ENCODE peak calls at places on chromosomes 7 and 10, in seven cellular contexts. O is left ventricle myocardium inferior; F is AG04450; A is astrocyte of the spinal cord; X is CD8-positive, alpha-beta memory T cell; Z is GM12865; V is epithelial cell of esophagus. Y is an unnamed sample.

GRCh38 chr7:51045319-51046102 is 262.8 kb upstream of the GRB10 start:
- DNase-seq in O (no peak), F (peak), A (peak), X (no peak), Z (no peak), V (peak), Y (peak)

GRCh38 chr10:3902054-3902808 is 117.2 kb upstream of the KLF6 start:
- DNase-seq in O (peak), F (no peak), A (peak), X (peak), Z (peak), V (no peak), Y (no peak)

GRCh38 chr7:156503195-156503594 is 137.4 kb upstream of the RNF32 start:
- DNase-seq in O (no peak), F (no peak), A (no peak), X (no peak), Z (no peak), V (no peak), Y (no peak)

GRCh38 chr7:132131196-132131595 is 445.1 kb downstream of the PLXNA4 start:
- DNase-seq in O (no peak), F (no peak), A (no peak), X (no peak), Z (no peak), V (no peak), Y (no peak)

GRCh38 chr10:88270061-88270808 is 312.9 kb downstream of the RNLS start:
- DNase-seq in O (no peak), F (no peak), A (no peak), X (no peak), Z (no peak), V (no peak), Y (no peak)

GRCh38 chr7:147894271-147894670 is 696.3 kb upstream of the C7orf33 start:
- DNase-seq in O (no peak), F (no peak), A (no peak), X (no peak), Z (no peak), V (no peak), Y (no peak)

GRCh38 chr7:151048911-151049463 is 656 bp downstream of the ASIC3 start:
- DNase-seq in O (no peak), F (no peak), A (no peak), X (no peak), Z (no peak), V (no peak), Y (no peak)

GRCh38 chr7:154914580-154915380 is 88.1 kb downstream of the PAXIP1 start:
- DNase-seq in O (no peak), F (no peak), A (no peak), X (no peak), Z (no peak), V (no peak), Y (no peak)

GRCh38 chr10:113000876-113001598 is 51.0 kb downstream of the TCF7L2 start:
- DNase-seq in O (peak), F (no peak), A (no peak), X (no peak), Z (no peak), V (peak), Y (peak)

GRCh38 chr7:99833289-99833877 is 5.6 kb downstream of the CYP3A43 start:
- DNase-seq in O (no peak), F (no peak), A (no peak), X (no peak), Z (no peak), V (no peak), Y (no peak)

GRCh38 chr7:123472751-123473150 is 61.6 kb downstream of the IQUB start:
- DNase-seq in O (no peak), F (no peak), A (no peak), X (no peak), Z (no peak), V (no peak), Y (no peak)

GRCh38 chr10:104322416-104322782 is 15.9 kb downstream of the ITPRIP start:
- DNase-seq in O (no peak), F (no peak), A (no peak), X (no peak), Z (peak), V (peak), Y (peak)

GRCh38 chr7:24403557-24403956 is 119.6 kb downstream of the NPY start:
- DNase-seq in O (no peak), F (no peak), A (no peak), X (no peak), Z (no peak), V (no peak), Y (no peak)

GRCh38 chr10:123674741-123675140 is 8.6 kb downstream of the GPR26 start:
- DNase-seq in O (no peak), F (no peak), A (no peak), X (no peak), Z (no peak), V (no peak), Y (no peak)

GRCh38 chr10:11024596-11024995 is 6.9 kb downstream of the CELF2 start:
- DNase-seq in O (no peak), F (no peak), A (no peak), X (no peak), Z (no peak), V (peak), Y (no peak)

GRCh38 chr10:22894714-22895113 is 33.1 kb upstream of the ARMC3 start:
- DNase-seq in O (no peak), F (no peak), A (no peak), X (no peak), Z (no peak), V (peak), Y (peak)

GRCh38 chr10:127398140-127398966 is 150.8 kb upstream of the NPS start:
- DNase-seq in O (no peak), F (peak), A (peak), X (no peak), Z (no peak), V (peak), Y (no peak)

GRCh38 chr10:24771943-24772747 is 48.5 kb upstream of the ARHGAP21 start:
- DNase-seq in O (no peak), F (peak), A (no peak), X (no peak), Z (no peak), V (no peak), Y (no peak)

DNA sequence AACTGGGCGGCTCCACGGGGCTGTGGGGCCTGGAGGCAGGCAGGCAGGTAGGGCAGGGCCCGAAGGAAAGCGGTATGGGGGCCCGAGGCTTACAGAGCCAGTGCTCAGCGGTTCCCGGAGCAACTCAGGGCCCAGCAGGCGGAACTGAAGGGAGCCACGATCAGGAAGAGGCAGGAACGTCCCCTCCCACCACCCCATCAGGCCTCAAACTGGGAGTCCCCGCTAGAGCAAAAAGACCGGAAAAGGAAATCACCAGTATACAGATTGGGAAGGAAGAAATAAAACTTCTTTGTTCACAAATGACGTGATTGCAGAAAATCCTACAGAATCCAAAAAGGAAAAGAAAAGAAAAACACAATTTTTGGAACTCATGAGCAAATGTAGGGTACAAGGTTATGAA is 21.6 kb upstream of the ZFAND2A start:
- DNase-seq in O (no peak), F (no peak), A (no peak), X (no peak), Z (no peak), V (no peak), Y (no peak)
- H3K4me3 ChIP-seq in O (no peak), F (no peak), A (no peak), X (no peak), Z (no peak), V (no peak), Y (no peak)

GRCh38 chr10:5387169-5387568 is 17.5 kb downstream of the TUBAL3 start:
- DNase-seq in O (no peak), F (no peak), A (no peak), X (no peak), Z (no peak), V (no peak), Y (no peak)

GRCh38 chr10:5393529-5393928 is 11.1 kb downstream of the TUBAL3 start:
- DNase-seq in O (no peak), F (no peak), A (no peak), X (no peak), Z (no peak), V (no peak), Y (no peak)

GRCh38 chr10:5395168-5395567 is 9.5 kb downstream of the TUBAL3 start:
- DNase-seq in O (no peak), F (no peak), A (no peak), X (no peak), Z (no peak), V (no peak), Y (no peak)

GRCh38 chr10:5391780-5392179 is 12.8 kb downstream of the TUBAL3 start:
- DNase-seq in O (no peak), F (no peak), A (no peak), X (no peak), Z (no peak), V (no peak), Y (no peak)

DNA sequence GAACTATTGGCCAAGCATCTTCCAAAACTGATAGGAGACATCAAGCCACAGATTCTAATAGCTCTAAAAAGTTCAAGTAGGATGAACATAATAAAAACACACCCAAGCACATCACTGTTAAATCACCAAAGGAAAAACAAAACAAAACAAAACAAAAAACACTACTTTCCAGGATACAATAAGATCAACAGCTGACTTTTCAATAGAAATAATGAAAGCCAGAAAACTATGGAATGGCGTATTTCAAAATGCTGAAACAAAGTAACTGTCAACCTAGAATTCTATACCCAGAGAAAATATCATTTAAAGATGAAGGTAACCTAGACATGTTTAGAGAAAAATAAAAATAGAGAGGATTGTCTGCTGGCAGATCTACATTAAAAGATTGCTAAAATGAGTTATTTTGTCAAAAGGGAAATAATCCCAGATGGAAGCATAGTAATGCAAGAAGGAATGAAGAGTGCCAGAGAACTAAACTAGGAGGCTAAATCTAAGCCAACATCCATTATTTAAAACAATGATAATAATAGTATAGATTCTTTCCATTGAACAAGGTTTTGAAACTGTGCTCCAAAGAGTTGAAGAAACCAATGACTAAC is 13.9 kb downstream of the TUBAL3 start:
- DNase-seq in O (no peak), F (no peak), A (no peak), X (no peak), Z (no peak), V (no peak), Y (no peak)
- H3K4me3 ChIP-seq in O (no peak), F (no peak), A (no peak), X (no peak), Z (no peak), V (no peak), Y (no peak)

GRCh38 chr7:1056785-1057410 is 12.6 kb downstream of the GPR146 start:
- DNase-seq in O (no peak), F (no peak), A (no peak), X (no peak), Z (no peak), V (no peak), Y (no peak)

GRCh38 chr7:1057416-1058291 is 13.3 kb downstream of the GPR146 start:
- DNase-seq in O (no peak), F (no peak), A (no peak), X (no peak), Z (no peak), V (no peak), Y (no peak)

GRCh38 chr7:1055491-1056005 is 11.2 kb downstream of the GPR146 start:
- DNase-seq in O (no peak), F (no peak), A (no peak), X (no peak), Z (no peak), V (no peak), Y (no peak)

GRCh38 chr7:1055084-1055450 is 10.7 kb downstream of the GPR146 start:
- DNase-seq in O (peak), F (peak), A (peak), X (no peak), Z (no peak), V (no peak), Y (no peak)

GRCh38 chr7:1056006-1056784 is 11.8 kb downstream of the GPR146 start:
- DNase-seq in O (peak), F (no peak), A (no peak), X (no peak), Z (no peak), V (peak), Y (no peak)
- H3K4me3 ChIP-seq in O (peak), F (no peak), A (no peak), X (no peak), Z (no peak), V (no peak), Y (no peak)

DNA sequence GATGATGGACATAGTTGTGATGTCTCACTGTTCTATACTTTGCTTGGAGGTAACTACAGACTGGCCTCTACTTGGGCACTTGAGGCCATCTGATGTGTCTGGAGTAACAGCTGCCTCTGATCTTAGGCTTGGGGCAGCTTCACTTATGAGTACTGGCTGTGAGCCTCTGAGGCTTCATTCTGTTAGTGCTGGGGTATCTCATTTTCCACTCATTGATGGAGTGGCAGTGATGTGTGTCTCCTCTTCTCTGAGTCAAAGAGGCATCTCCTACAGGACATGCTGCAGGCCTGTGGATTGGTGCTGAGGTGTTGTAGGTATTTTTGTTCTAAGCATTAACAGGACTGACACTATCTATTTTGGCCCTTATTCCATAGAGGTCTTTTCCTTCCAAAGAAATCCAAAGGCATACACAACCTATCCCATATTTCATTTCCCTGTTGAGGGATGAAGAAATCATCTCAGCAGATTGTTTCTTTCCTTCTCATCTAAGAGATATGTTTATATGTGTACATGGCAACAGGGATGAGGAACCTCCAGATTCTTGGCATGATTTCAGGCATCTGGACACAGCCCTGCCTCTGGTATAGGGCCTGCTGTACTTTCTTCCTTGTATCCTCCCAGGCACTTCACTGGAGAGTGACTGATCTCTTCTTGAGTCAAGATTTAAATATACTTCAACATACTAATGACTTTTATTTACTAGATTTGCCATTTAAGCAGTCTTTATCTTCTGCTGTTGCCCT is 65.7 kb upstream of the NOBOX start:
- DNase-seq in O (no peak), F (no peak), A (no peak), X (no peak), Z (no peak), V (peak), Y (peak)
- H3K4me3 ChIP-seq in O (no peak), F (no peak), A (no peak), X (no peak), Z (no peak), V (no peak), Y (no peak)

Y was measured in lower leg skin.